ENCODE peak calls at places on chromosome 6, in six cellular contexts. R is EL, A is SW 1271, T is PC-9, I is endothelial cell, N is heart right ventricle. J is an unnamed sample.

GRCh38 chr6:43517503-43518357 is 841 bp downstream of the POLR1C start:
- DNase-seq in N (no peak), I (no peak), T (no peak), A (no peak), R (no peak), J (no peak)

GRCh38 chr6:56689114-56689513 is 46.4 kb upstream of the DST start:
- DNase-seq in I (no peak), A (no peak), T (no peak), R (no peak), N (no peak), J (no peak)

GRCh38 chr6:122476131-122476530 is 4.5 kb upstream of the SERINC1 start:
- DNase-seq in N (no peak), T (no peak), I (no peak), R (peak), A (peak), J (no peak)

GRCh38 chr6:149876241-149876933 is 12.2 kb upstream of the LRP11 start:
- DNase-seq in I (no peak), R (no peak), N (no peak), T (no peak), A (no peak), J (no peak)

GRCh38 chr6:130167655-130168054 is 55.1 kb downstream of the SAMD3 start:
- DNase-seq in I (no peak), R (peak), A (no peak), N (no peak), T (no peak), J (no peak)

GRCh38 chr6:56246941-56247653 is at the start of gene COL21A1:
- DNase-seq in A (no peak), I (peak), T (no peak), N (peak), R (peak), J (no peak)

GRCh38 chr6:72552938-72553337 is 68.9 kb upstream of the KCNQ5 start:
- DNase-seq in T (no peak), R (peak), I (no peak), A (peak), N (no peak), J (no peak)

GRCh38 chr6:27503436-27504030 is 30.6 kb upstream of the ZNF184 start:
- DNase-seq in N (peak), R (peak), I (peak), T (peak), A (peak), J (peak)

GRCh38 chr6:119276211-119276610 is 73.3 kb downstream of the MAN1A1 start:
- DNase-seq in R (no peak), I (no peak), N (no peak), T (peak), A (no peak), J (no peak)

GRCh38 chr6:3449321-3449720 is 7.5 kb downstream of the SLC22A23 start:
- DNase-seq in T (no peak), N (no peak), R (no peak), I (no peak), A (no peak), J (no peak)

GRCh38 chr6:112305795-112306194 is 41.3 kb upstream of the RFPL4B start:
- DNase-seq in N (no peak), T (peak), I (no peak), R (no peak), A (no peak), J (no peak)

GRCh38 chr6:166381381-166381732 is 1.4 kb downstream of the MPC1 start:
- DNase-seq in T (no peak), R (no peak), I (no peak), N (no peak), A (no peak), J (no peak)

GRCh38 chr6:166655251-166655650 is 28.2 kb upstream of the RPS6KA2 start:
- DNase-seq in R (no peak), T (no peak), N (no peak), I (no peak), A (no peak), J (no peak)

GRCh38 chr6:149846321-149846720 is 17.8 kb downstream of the LRP11 start:
- DNase-seq in I (no peak), T (peak), N (no peak), R (peak), A (no peak), J (no peak)

GRCh38 chr6:45658958-45659357 is 281.2 kb upstream of the SUPT3H start:
- DNase-seq in T (no peak), I (no peak), A (no peak), R (no peak), N (no peak), J (peak)

GRCh38 chr6:113979930-113980329 is 9.0 kb upstream of the HDAC2 start:
- DNase-seq in T (no peak), N (no peak), A (no peak), R (no peak), I (no peak), J (peak)

GRCh38 chr6:22699046-22699639 is 129.8 kb downstream of the HDGFL1 start:
- DNase-seq in R (no peak), I (peak), T (no peak), A (no peak), N (no peak), J (no peak)

GRCh38 chr6:102039450-102039849 is 645.9 kb downstream of the GRIK2 start:
- DNase-seq in I (no peak), A (no peak), T (no peak), N (no peak), R (no peak), J (no peak)

GRCh38 chr6:6712258-6712978 is 123.9 kb downstream of the LY86 start:
- DNase-seq in T (peak), I (no peak), R (peak), A (no peak), N (no peak), J (no peak)

GRCh38 chr6:113362542-113363430 is 494.4 kb upstream of the MARCKS start:
- DNase-seq in A (no peak), N (no peak), T (no peak), R (peak), I (no peak), J (no peak)

GRCh38 chr6:168292911-168293310 is 26.7 kb downstream of the DACT2 start:
- DNase-seq in A (no peak), N (no peak), I (no peak), T (no peak), R (no peak), J (no peak)

GRCh38 chr6:3804981-3805380 is 44.2 kb upstream of the FAM50B start:
- DNase-seq in I (no peak), N (no peak), R (peak), T (no peak), A (no peak), J (no peak)

J was measured in germinal center.